ENCODE peak calls at places on chromosomes 11 and 22, in seven cellular contexts. K, C, E, A, S, Z and L are unnamed samples.

GRCh38 chr11:126061707-126062678 is 673 bp downstream of the CDON start:
- DNase-seq in E (peak; percentile 23), C (peak; percentile 43), S (peak; percentile 19), K (peak; percentile 40), A (no peak), Z (peak; percentile 52), L (no peak)

GRCh38 chr11:57501951-57502350 is 13.6 kb downstream of the SLC43A1 start:
- DNase-seq in C (peak; percentile 59), E (no peak), K (no peak), Z (no peak), A (no peak), S (no peak), L (no peak)

GRCh38 chr11:2582958-2583604 is 116.7 kb downstream of the KCNQ1OT1 start:
- DNase-seq in E (no peak), K (peak; percentile 9), A (peak; percentile 51), S (peak; percentile 5), C (no peak), Z (no peak), L (no peak)

GRCh38 chr11:6336293-6336692 is 16.0 kb upstream of the CAVIN3 start:
- DNase-seq in Z (no peak), S (no peak), E (no peak), K (no peak), A (no peak), C (no peak), L (no peak)

GRCh38 chr22:16783930-16784354 is 41.3 kb downstream of the XKR3 start:
- DNase-seq in A (no peak), K (no peak), C (no peak), Z (peak; percentile 24), S (no peak), E (no peak), L (no peak)

GRCh38 chr22:37525073-37525745 is 6.0 kb upstream of the CARD10 start:
- DNase-seq in C (no peak), A (no peak), S (no peak), Z (peak; percentile 79), K (no peak), E (no peak), L (no peak)

GRCh38 chr22:18042685-18043084 is 18.3 kb upstream of the MICAL3 start:
- DNase-seq in A (no peak), Z (no peak), E (no peak), S (no peak), C (no peak), K (no peak), L (no peak)

GRCh38 chr11:28144808-28145207 is 36.6 kb downstream of the METTL15 start:
- DNase-seq in C (peak; percentile 12), A (no peak), S (no peak), E (no peak), K (no peak), Z (peak; percentile 51), L (peak; percentile 7)

GRCh38 chr22:35457729-35458546 is 58.0 kb downstream of the MCM5 start:
- DNase-seq in E (no peak), A (no peak), S (no peak), C (no peak), K (no peak), Z (peak; percentile 42), L (no peak)

GRCh38 chr11:12784445-12784844 is 110.2 kb downstream of the TEAD1 start:
- DNase-seq in Z (peak; percentile 55), A (no peak), E (no peak), C (no peak), S (no peak), K (no peak), L (no peak)

GRCh38 chr11:118176400-118177134 is at the start of gene SCN2B:
- DNase-seq in Z (no peak), K (no peak), S (no peak), C (no peak), E (no peak), A (no peak), L (no peak)

GRCh38 chr11:4134844-4135243 is 40.2 kb downstream of the RRM1 start:
- DNase-seq in S (no peak), K (no peak), E (no peak), C (no peak), A (no peak), Z (peak; percentile 30), L (no peak)

GRCh38 chr11:8906629-8907028 is 4.4 kb upstream of the AKIP1 start:
- DNase-seq in C (no peak), S (no peak), E (no peak), K (no peak), A (no peak), Z (peak; percentile 85), L (no peak)

DNA sequence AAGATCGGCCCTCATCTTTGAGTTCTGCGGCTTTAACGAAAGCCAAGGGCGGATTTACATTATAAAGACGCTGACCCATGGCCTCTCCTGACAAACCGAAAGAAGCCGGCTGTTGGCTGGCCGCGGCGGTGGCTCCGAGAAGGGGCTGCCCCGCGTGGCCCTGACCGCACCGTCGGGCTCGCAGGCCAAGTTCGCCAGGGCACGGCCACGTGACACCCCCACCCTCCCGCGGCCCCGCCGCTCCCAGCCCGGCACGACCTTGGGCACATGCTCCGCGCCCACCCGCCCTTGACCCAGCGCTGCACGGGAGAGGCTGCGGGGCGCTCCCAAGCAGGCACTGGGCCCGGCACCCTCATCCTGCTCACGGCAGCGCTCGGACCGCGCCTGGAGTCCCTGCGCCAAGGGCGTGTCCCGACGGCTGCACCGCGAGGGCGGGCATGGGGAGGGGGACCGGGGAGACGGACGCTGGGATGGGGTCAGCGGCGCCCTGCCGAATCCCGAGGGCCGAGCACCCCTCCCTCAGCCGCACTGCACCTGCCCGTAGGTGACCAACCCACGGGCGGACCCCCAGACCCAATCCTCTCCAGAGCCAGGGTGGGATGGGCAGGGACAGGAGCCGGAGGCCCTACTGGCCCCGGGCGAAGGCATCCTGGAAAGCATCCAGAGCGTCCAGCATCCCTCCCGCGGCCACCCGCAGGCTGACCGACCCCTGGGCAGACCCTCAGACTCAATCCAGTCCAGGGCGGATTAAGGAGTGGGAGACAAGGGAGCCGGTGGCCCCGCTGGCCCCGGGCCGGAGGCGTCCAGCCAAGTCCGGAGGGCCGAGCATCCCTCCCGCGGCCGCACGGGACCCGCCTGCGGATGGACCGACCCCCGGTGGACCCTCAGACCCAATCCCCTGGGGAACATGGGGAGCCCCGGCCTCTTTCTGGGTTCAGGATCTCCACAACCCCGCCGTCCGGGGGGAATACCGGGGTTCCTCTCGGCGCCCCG is 759 bp downstream of the CPT1A start:
- DNase-seq in K (peak; percentile 59), Z (peak; percentile 40), E (peak; percentile 48), S (peak; percentile 71), C (peak; percentile 79), A (peak; percentile 63), L (peak; percentile 49)
- H3K4me3 ChIP-seq in K (peak overlapping the region; percentile 89), Z (peak overlapping the region; percentile 76), E (peak overlapping the region; percentile 75), S (peak overlapping the region; percentile 80), C (peak overlapping the region; percentile 91), A (peak overlapping the region; percentile 60), L (peak overlapping the region; percentile 94)

GRCh38 chr22:39469681-39470461 is 13.1 kb downstream of the MGAT3 start:
- DNase-seq in S (no peak), K (no peak), E (no peak), C (peak; percentile 83), A (no peak), Z (no peak), L (no peak)
- H3K4me3 ChIP-seq in S (no peak overlapping the region), K (no peak overlapping the region), E (no peak overlapping the region), C (no peak overlapping the region), A (no peak overlapping the region), Z (no peak overlapping the region), L (no peak overlapping the region)

GRCh38 chr11:93526058-93526633 is 17.0 kb downstream of the SMCO4 start:
- DNase-seq in C (no peak), S (no peak), K (no peak), Z (no peak), A (no peak), E (no peak), L (no peak)
- H3K4me3 ChIP-seq in C (no peak overlapping the region), S (no peak overlapping the region), K (no peak overlapping the region), Z (no peak overlapping the region), A (no peak overlapping the region), E (no peak overlapping the region), L (no peak overlapping the region)

GRCh38 chr11:92317222-92317621 is 92.6 kb downstream of the FAT3 start:
- DNase-seq in K (no peak), C (no peak), A (no peak), Z (no peak), S (no peak), E (no peak), L (no peak)
- H3K4me3 ChIP-seq in K (no peak overlapping the region), C (no peak overlapping the region), A (no peak overlapping the region), Z (no peak overlapping the region), S (no peak overlapping the region), E (no peak overlapping the region), L (no peak overlapping the region)